ENCODE peak calls at places on chromosome 22, in eight cellular contexts. B, A, Y, E, J, S, V and U are unnamed samples. For H3K36me3, H3K9me3 and H3K4me1, the result is how much of the 10 kb centered on the place peaks cover.

GRCh38 chr22:44118645-44119315 is 61.9 kb upstream of the PARVG start:
- DNase-seq in E (no peak), J (no peak), S (no peak), Y (no peak), V (no peak), B (no peak), A (no peak), U (no peak)

GRCh38 chr22:44362249-44363040 is 49.7 kb upstream of the SHISAL1 start:
- DNase-seq in Y (no peak), E (peak), A (no peak), B (no peak), V (peak), J (no peak), S (no peak), U (no peak)

GRCh38 chr22:27292542-27293298 is 508.8 kb downstream of the MN1 start:
- DNase-seq in J (no peak), A (no peak), Y (peak), V (no peak), S (no peak), E (no peak), B (no peak), U (no peak)

GRCh38 chr22:37101311-37102063 is 8.0 kb downstream of the TMPRSS6 start:
- DNase-seq in V (no peak), A (no peak), E (no peak), S (no peak), B (no peak), Y (no peak), J (no peak), U (no peak)

GRCh38 chr22:24289781-24290181 is 19.1 kb downstream of the SPECC1L start:
- DNase-seq in Y (peak), J (peak), A (no peak), B (peak), E (no peak), S (no peak), V (no peak), U (no peak)

GRCh38 chr22:27461470-27461869 is 340.1 kb downstream of the MN1 start:
- DNase-seq in V (no peak), A (no peak), B (peak), S (no peak), Y (peak), J (peak), E (no peak), U (peak)

GRCh38 chr22:27408068-27408467 is 393.5 kb downstream of the MN1 start:
- DNase-seq in E (no peak), S (no peak), V (no peak), Y (no peak), A (no peak), J (no peak), B (no peak), U (no peak)

GRCh38 chr22:41382098-41382578 is 396 bp downstream of the TEF start:
- DNase-seq in Y (peak), V (peak), B (no peak), S (peak), A (no peak), J (no peak), E (peak), U (peak)

GRCh38 chr22:44026630-44027511 is 2.8 kb downstream of the PARVB start:
- DNase-seq in E (peak), Y (no peak), B (peak), A (no peak), V (peak), J (peak), S (peak), U (peak)

DNA sequence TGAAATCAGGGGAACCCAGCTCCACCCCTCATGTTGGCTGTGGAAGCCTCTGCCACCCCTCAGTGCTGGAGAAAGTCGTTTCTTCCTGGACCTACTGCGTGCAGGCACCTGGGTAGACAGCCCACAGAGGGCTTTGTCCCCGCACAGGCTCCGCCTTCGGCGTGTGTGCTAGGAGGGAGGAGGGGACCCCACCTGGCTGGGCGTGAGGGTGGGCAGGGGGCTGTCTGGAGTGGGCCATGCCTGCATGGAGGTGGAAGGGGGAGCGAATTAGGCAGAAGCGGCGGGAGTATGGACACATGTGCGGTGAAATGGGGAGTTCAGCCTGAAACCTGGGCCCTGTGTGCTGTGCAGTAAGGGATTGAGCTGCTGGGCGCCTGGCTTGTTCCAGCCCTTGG is 49.3 kb downstream of the FBLN1 start:
- DNase-seq in A (no peak), J (no peak), Y (no peak), E (no peak), B (no peak), V (no peak), S (no peak), U (no peak)
- H3K36me3 ChIP-seq in A (under half), J (under half), Y (under half), E (under half), B (under half), V (under half), S (under half), U (under half)

DNA sequence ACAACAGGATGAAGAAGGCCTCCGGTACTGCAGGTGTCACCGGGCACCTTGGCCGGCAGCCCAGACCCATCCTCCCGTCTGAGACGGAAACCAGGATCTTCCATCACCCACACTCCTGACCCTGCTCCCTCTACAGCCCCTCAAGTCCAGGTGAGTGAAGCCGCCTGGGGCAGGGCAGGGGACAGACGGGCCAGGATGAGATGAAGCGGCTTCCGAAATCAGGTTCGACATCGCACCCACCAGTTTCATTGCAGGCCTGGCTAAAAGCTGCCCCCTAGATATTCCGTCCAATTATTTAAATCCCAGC is 639.1 kb downstream of the TBC1D22A start:
- DNase-seq in S (no peak), A (no peak), B (no peak), V (no peak), Y (no peak), J (no peak), E (no peak), U (no peak)
- H3K9me3 ChIP-seq in S (under half), A (under half), B (under half), V (under half), Y (under half), J (under half), E (under half), U (under half)

GRCh38 chr22:35758394-35758793 is 40.7 kb downstream of the APOL5 start:
- DNase-seq in A (no peak), S (no peak), B (no peak), E (no peak), Y (no peak), J (no peak), V (no peak), U (no peak)
- H3K4me1 ChIP-seq in A (under half), S (under half), B (under half), E (under half), Y (under half), J (under half), V (under half), U (under half)

DNA sequence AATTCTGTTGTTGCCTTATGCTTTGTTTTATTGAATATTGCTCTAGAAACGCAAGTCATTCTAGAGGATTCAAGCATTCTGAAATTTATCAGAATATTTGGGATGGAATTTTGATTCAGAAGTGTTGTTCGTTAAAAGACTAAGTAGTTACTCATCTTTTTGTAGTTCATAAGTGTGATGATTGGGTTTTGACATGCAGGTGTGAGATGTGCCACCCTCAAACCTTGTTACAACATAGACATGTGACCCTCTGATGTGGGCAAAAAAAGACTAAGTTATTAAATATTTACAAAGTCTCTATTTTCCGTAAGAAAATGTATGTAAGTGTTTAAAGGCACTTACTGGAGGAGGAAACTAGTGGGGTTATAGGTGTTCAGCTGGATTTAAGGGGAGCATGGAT is 8.9 kb downstream of the YWHAH start:
- DNase-seq in B (no peak), J (no peak), Y (no peak), S (no peak), E (no peak), V (no peak), A (no peak), U (no peak)
- H3K36me3 ChIP-seq in B (under half), J (under half), Y (under half), S (under half), E (under half), V (under half), A (under half), U (under half)

GRCh38 chr22:49575703-49576081 is 252.0 kb downstream of the BRD1 start:
- DNase-seq in V (no peak), J (no peak), A (no peak), Y (no peak), B (no peak), S (no peak), E (no peak), U (no peak)

GRCh38 chr22:49573109-49573765 is 254.4 kb downstream of the BRD1 start:
- DNase-seq in S (no peak), E (no peak), J (no peak), Y (no peak), A (no peak), B (no peak), V (no peak), U (peak)

GRCh38 chr22:49574861-49575702 is 252.6 kb downstream of the BRD1 start:
- DNase-seq in Y (no peak), V (no peak), A (no peak), S (no peak), J (no peak), B (no peak), E (no peak), U (no peak)

GRCh38 chr22:49576241-49577141 is 251.2 kb downstream of the BRD1 start:
- DNase-seq in J (no peak), S (no peak), Y (no peak), B (no peak), E (no peak), V (no peak), A (no peak), U (peak)

GRCh38 chr22:49574205-49574604 is 253.5 kb downstream of the BRD1 start:
- DNase-seq in B (no peak), V (no peak), S (no peak), Y (no peak), J (no peak), A (no peak), E (no peak), U (no peak)
- H3K9me3 ChIP-seq in B (under half), V (under half), S (under half), Y (under half), J (under half), A (under half), E (under half), U (under half)

DNA sequence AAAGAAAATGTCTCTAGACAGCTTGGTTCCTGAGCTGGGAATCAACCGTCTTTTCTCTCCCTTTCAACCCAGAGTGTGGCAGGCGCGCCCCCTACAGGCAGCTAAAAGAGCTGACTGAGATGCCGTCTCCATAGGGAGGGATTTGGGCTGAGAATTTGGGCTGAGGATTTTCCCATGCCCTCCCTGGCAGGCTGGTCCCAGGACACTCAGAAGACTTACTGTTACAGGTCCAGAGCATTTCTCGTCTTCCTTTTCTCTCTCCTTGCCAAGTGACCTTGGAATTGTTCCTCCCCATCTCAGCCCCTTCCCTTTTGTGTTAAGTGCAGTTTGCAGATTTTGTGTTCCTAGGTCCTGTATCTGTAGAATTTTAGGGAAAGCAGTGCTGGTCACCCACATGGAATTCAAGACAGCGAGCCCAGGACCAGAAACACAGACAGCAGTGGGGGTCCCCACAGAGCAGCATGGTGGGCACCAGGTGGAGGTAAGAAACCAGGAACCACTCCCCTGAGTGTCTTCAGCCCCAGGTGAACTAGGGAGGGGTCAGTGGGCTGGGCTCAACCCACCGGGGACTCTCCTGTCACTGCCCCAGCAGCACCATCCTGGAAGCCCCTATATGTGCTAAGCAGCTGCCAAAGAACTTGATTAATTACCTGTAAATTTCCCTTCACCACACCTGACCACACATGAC is 9.9 kb upstream of the IGLL5 start:
- DNase-seq in J (peak), V (peak), S (peak), Y (peak), B (peak), A (peak), E (peak), U (no peak)
- H3K4me1 ChIP-seq in J (under half), V (under half), S (under half), Y (under half), B (under half), A (under half), E (under half), U (under half)

GRCh38 chr22:28793976-28794584 is 6.3 kb downstream of the XBP1 start:
- DNase-seq in V (no peak), S (no peak), Y (no peak), A (no peak), J (no peak), E (no peak), B (no peak), U (no peak)

GRCh38 chr22:28791124-28791523 is 9.2 kb downstream of the XBP1 start:
- DNase-seq in V (no peak), S (no peak), J (no peak), B (no peak), Y (no peak), A (no peak), E (no peak), U (no peak)

GRCh38 chr22:28791841-28792490 is 8.4 kb downstream of the XBP1 start:
- DNase-seq in B (no peak), S (no peak), E (no peak), Y (no peak), J (no peak), A (no peak), V (no peak), U (no peak)

GRCh38 chr22:28795071-28795693 is 5.2 kb downstream of the XBP1 start:
- DNase-seq in V (no peak), J (no peak), S (no peak), Y (no peak), B (no peak), A (no peak), E (no peak), U (no peak)

GRCh38 chr22:28792491-28793383 is 7.6 kb downstream of the XBP1 start:
- DNase-seq in B (no peak), A (no peak), V (no peak), Y (no peak), E (no peak), S (no peak), J (no peak), U (no peak)
- H3K36me3 ChIP-seq in B (under half), A (under half), V (under half), Y (under half), E (under half), S (under half), J (under half), U (under half)

DNA sequence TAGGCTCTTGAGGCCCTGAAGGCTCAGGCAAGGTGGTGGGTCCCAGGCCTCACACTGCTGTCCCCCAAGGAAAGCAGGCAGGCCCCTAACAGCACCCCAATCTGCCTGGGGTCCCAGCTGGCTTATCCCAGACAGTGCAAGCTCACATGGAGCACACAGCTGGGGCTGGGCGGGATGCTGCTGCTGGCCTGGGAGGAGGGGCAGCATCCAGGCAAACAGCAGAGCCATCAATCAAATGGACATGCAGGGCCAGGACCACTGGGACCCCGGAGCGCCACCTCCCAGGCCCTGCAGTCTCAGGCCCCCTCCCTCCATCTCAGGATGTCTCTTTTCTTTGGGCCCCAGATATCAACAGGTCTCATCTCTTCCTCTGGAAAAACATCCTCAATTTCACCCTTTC is 140.3 kb downstream of the BRD1 start:
- DNase-seq in A (no peak), S (no peak), B (no peak), Y (no peak), J (no peak), V (no peak), E (no peak), U (peak)
- H3K9me3 ChIP-seq in A (under half), S (under half), B (under half), Y (under half), J (under half), V (under half), E (under half), U (under half)